ENCODE peak calls at places on chromosome 21, in four cellular contexts. C is heart left ventricle, E is mammary epithelial cell, R is brain microvascular endothelial cell. F is an unnamed sample.

GRCh38 chr21:42513151-42513984 is at the start of gene SLC37A1:
- DNase-seq in C (no peak), E (no peak), R (no peak), F (no peak)

GRCh38 chr21:42395910-42396625 is at the start of gene TMPRSS3:
- DNase-seq in C (no peak), E (peak), R (no peak), F (no peak)

GRCh38 chr21:43687566-43688395 is 28.4 kb downstream of the RRP1B start:
- DNase-seq in C (no peak), E (no peak), R (no peak), F (no peak)

GRCh38 chr21:40339050-40339449 is 471.8 kb downstream of the PCP4 start:
- DNase-seq in C (no peak), E (no peak), R (no peak), F (no peak)

GRCh38 chr21:40243676-40244075 is 376.4 kb downstream of the PCP4 start:
- DNase-seq in C (no peak), E (no peak), R (no peak), F (no peak)

GRCh38 chr21:29613021-29613420 is 314.3 kb downstream of the BACH1 start:
- DNase-seq in C (no peak), E (no peak), R (no peak), F (peak)

GRCh38 chr21:21612446-21612845 is 614.2 kb downstream of the NCAM2 start:
- DNase-seq in C (no peak), E (no peak), R (peak), F (peak)

GRCh38 chr21:33254766-33255165 is 11.4 kb upstream of the IL10RB start:
- DNase-seq in C (no peak), E (no peak), R (no peak), F (no peak)

GRCh38 chr21:42254631-42255030 is 35.7 kb downstream of the ABCG1 start:
- DNase-seq in C (no peak), E (no peak), R (no peak), F (no peak)

GRCh38 chr21:18725653-18726052 is 322.1 kb upstream of the TMPRSS15 start:
- DNase-seq in C (no peak), E (no peak), R (no peak), F (no peak)

GRCh38 chr21:43315244-43316137 is 111.4 kb downstream of the SIK1 start:
- DNase-seq in C (no peak), E (no peak), R (no peak), F (peak)

GRCh38 chr21:26041441-26042180 is 129.0 kb downstream of the APP start:
- DNase-seq in C (no peak), E (peak), R (peak), F (no peak)

GRCh38 chr21:21067375-21067774 is 69.2 kb downstream of the NCAM2 start:
- DNase-seq in C (no peak), E (no peak), R (no peak), F (no peak)

GRCh38 chr21:15788847-15789548 is 59.2 kb downstream of the USP25 start:
- DNase-seq in C (no peak), E (peak), R (no peak), F (peak)

GRCh38 chr21:26769613-26770188 is 75.5 kb downstream of the ADAMTS1 start:
- DNase-seq in C (no peak), E (no peak), R (peak), F (peak)

GRCh38 chr21:28207776-28208175 is 784.9 kb downstream of the LTN1 start:
- DNase-seq in C (no peak), E (no peak), R (peak), F (peak)

GRCh38 chr21:26377111-26377694 is 195.9 kb downstream of the CYYR1 start:
- DNase-seq in C (no peak), E (peak), R (no peak), F (no peak)

GRCh38 chr21:27371688-27372331 is 404.9 kb upstream of the ADAMTS5 start:
- DNase-seq in C (no peak), E (no peak), R (peak), F (peak)

GRCh38 chr21:43591468-43592050 is 67.7 kb downstream of the HSF2BP start:
- DNase-seq in C (no peak), E (no peak), R (no peak), F (peak)

GRCh38 chr21:21200103-21200938 is 202.1 kb downstream of the NCAM2 start:
- DNase-seq in C (peak), E (no peak), R (peak), F (peak)

GRCh38 chr21:32712043-32712442 is 15.8 kb downstream of the SYNJ1 start:
- DNase-seq in C (no peak), E (no peak), R (no peak), F (no peak)

GRCh38 chr21:41761211-41762181 is 5.4 kb downstream of the RIPK4 start:
- DNase-seq in C (no peak), E (peak), R (no peak), F (no peak)

GRCh38 chr21:18549214-18549905 is 145.8 kb upstream of the TMPRSS15 start:
- DNase-seq in C (no peak), E (no peak), R (peak), F (no peak)

GRCh38 chr21:25790122-25790951 is 55.6 kb downstream of the GABPA start:
- DNase-seq in C (no peak), E (peak), R (peak), F (peak)

GRCh38 chr21:14874379-14874778 is 190.4 kb downstream of the NRIP1 start:
- DNase-seq in C (no peak), E (no peak), R (no peak), F (no peak)

GRCh38 chr21:33403786-33404571 is 766 bp downstream of the IFNGR2 start:
- DNase-seq in C (peak), E (peak), R (peak), F (peak)

GRCh38 chr21:20729376-20729775 is 268.8 kb upstream of the NCAM2 start:
- DNase-seq in C (no peak), E (no peak), R (no peak), F (no peak)

GRCh38 chr21:41662161-41662560 is 104.7 kb downstream of the RIPK4 start:
- DNase-seq in C (no peak), E (no peak), R (no peak), F (no peak)

GRCh38 chr21:41634211-41634694 is 126.3 kb upstream of the TMPRSS2 start:
- DNase-seq in C (no peak), E (peak), R (no peak), F (no peak)

GRCh38 chr21:25487046-25487594 is 120.2 kb downstream of the MRPL39 start:
- DNase-seq in C (no peak), E (no peak), R (no peak), F (no peak)

GRCh38 chr21:29308456-29308783 is 9.7 kb downstream of the BACH1 start:
- DNase-seq in C (no peak), E (no peak), R (no peak), F (no peak)

GRCh38 chr21:29394051-29394450 is 95.3 kb downstream of the BACH1 start:
- DNase-seq in C (no peak), E (peak), R (no peak), F (no peak)

GRCh38 chr21:45102391-45102932 is 28.1 kb downstream of the ADARB1 start:
- DNase-seq in C (no peak), E (peak), R (peak), F (peak)
- TF ChIP-seq CTCF in C (peak), E (peak), R (peak), F (peak)

DNA sequence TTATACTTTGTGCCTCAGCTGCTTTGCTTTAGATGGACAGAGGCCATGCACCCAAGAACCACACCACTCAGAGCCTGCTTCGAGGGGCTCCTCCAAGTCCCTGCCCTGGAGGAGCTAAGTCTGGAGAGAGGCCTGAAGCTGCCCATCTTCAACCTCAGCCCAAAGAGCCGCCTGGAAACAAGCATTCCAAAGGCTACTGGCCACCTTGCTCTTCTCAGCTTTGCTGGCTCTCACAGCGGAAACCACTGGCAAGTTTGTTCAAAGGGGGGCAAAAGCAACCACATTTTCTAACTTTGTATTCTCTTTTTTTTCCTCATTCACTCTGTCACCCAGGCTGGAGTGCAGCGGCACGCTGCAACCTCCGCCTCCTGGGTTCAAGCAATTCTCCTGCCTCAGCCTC is 23.2 kb downstream of the VPS26C start:
- DNase-seq in C (no peak), E (no peak), R (no peak), F (no peak)
- H3K4me3 ChIP-seq in C (no peak), E (no peak), R (no peak), F (no peak)

GRCh38 chr21:31558839-31559367 is 100.6 kb upstream of the SOD1 start:
- DNase-seq in C (peak), E (peak), R (peak), F (peak)
- TF ChIP-seq CTCF in C (no peak), E (no peak), R (no peak), F (no peak)

DNA sequence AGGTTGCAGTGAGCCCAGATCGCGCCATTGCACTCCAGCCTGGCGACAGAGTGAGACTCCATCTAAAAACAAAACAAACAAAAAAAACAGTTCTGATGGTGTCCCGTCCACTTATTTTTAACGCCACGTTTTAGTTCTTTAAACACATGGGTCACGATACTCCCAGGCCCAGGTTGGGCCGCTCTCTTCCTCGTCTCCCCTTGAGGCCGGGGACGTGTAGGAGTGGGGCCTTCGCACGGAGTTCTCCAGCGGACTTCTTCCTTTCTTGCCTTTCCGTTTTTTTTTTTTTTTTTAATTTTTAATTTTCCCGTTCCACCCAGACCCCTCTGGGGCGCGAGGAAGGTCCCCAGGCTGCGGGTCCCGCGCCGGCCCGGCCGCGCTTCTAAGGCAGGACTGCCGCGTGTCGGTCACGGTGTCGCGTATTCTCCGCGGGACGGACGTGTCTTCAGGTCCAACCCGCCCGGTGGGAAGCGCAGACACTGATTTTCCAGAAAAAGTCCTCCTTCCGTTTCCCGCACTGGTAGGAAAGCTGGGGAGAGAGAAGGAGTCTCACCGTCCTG is 47.5 kb upstream of the SLC19A1 start:
- DNase-seq in C (no peak), E (no peak), R (no peak), F (no peak)
- H3K4me3 ChIP-seq in C (peak), E (peak), R (peak), F (peak)

GRCh38 chr21:17461014-17461413 is 51.8 kb upstream of the CXADR start:
- DNase-seq in C (peak), E (peak), R (peak), F (peak)

GRCh38 chr21:17461582-17461981 is 51.3 kb upstream of the CXADR start:
- DNase-seq in C (no peak), E (peak), R (no peak), F (peak)

GRCh38 chr21:17462276-17462981 is 50.4 kb upstream of the CXADR start:
- DNase-seq in C (no peak), E (no peak), R (peak), F (no peak)

GRCh38 chr21:17458279-17458678 is 54.6 kb upstream of the CXADR start:
- DNase-seq in C (no peak), E (no peak), R (no peak), F (no peak)

GRCh38 chr21:17460094-17460493 is 52.7 kb upstream of the CXADR start:
- DNase-seq in C (no peak), E (no peak), R (no peak), F (no peak)
- TF ChIP-seq CTCF in C (no peak), E (no peak), R (no peak), F (no peak)

DNA sequence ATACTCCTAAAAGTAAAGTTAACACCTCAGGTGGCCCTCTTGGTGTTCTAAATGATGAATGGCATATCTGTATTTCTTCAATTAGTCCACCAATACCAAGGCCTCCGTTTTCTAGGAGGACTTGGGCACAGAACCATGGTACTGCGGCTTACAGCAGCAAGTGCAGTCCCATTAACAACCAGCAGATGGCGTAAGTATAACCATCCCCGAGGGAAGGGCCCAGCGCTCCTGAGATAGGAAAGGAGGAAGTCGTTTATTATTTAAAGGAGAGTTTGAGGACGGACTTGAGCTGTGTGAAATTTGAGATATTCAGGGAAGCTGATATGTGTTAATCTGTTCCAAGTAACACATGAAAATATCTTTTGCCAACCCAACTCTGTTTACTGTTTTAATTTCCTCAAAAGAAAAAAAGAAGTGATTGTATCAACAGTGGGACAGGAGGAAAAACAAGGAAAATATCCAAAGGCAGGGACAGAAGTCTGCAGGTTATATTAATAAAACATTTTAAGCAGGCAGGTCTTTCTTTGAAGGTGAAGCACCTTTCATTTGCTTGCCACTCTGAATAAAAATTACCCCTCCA is 37.7 kb upstream of the KCNJ15 start:
- DNase-seq in C (peak), E (peak), R (peak), F (peak)
- H3K4me3 ChIP-seq in C (no peak), E (no peak), R (no peak), F (no peak)

DNA sequence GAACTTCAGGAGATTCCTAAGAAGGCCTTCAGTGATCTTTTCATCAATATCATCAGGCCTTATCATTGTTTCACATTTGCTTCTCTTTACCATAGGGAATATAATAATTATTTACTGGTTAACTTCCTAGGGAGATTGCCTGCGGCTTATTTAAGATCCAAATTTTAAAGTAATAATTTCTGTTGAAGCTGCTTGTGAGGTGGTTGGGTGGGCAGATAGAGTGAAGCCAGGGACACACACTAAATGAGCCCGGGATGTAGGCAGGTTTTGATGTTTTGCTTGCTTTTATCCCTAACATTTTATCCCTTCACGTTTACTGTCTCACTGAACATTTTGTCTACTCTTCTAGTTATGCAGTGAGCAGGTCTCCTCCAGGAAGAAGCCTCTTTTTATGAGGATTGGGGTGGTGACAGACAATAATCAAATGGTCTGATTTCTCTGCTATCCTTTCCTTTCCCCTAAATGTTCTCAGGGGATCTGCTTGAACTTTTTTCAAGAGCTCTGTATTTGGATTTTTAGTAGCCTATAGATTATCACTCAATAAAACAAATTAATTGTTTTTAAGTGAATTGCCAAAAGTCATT is 164.7 kb downstream of the RUNX1 start:
- DNase-seq in C (no peak), E (no peak), R (no peak), F (peak)
- TF ChIP-seq CTCF in C (no peak), E (no peak), R (no peak), F (no peak)

F was measured in fibroblast of villous mesenchyme.